ENCODE peak calls at places on chromosomes 12 and 14, in four cellular contexts. One of them, this sample, is unnamed.

GRCh38 chr12:59191372-59191771 is 271.1 kb upstream of the LRIG3 start:
- DNase-seq in activated CD4-positive, CD25-positive, alpha-beta regulatory T cell: no peak
- DNase-seq in neural progenitor cell: no peak
- DNase-seq in 8988T: no peak
- DNase-seq in this sample: no peak

GRCh38 chr12:58812229-58812628 is 108.1 kb downstream of the LRIG3 start:
- DNase-seq in activated CD4-positive, CD25-positive, alpha-beta regulatory T cell: no peak
- DNase-seq in neural progenitor cell: no peak
- DNase-seq in 8988T: no peak
- DNase-seq in this sample: no peak

GRCh38 chr14:58607571-58608317 is 30.0 kb upstream of the DACT1 start:
- DNase-seq in 8988T: no peak
- DNase-seq in activated CD4-positive, CD25-positive, alpha-beta regulatory T cell: no peak
- DNase-seq in neural progenitor cell: no peak
- DNase-seq in this sample: no peak

GRCh38 chr12:57222286-57223190 is 5.9 kb downstream of the NXPH4 start:
- DNase-seq in 8988T: no peak
- DNase-seq in neural progenitor cell: no peak
- DNase-seq in activated CD4-positive, CD25-positive, alpha-beta regulatory T cell: no peak
- DNase-seq in this sample: no peak

GRCh38 chr12:123064885-123065619 is 84.6 kb downstream of the ARL6IP4 start:
- DNase-seq in activated CD4-positive, CD25-positive, alpha-beta regulatory T cell: no peak
- DNase-seq in neural progenitor cell: no peak
- DNase-seq in 8988T: no peak
- DNase-seq in this sample: no peak

GRCh38 chr14:103871596-103872480 is 24.5 kb upstream of the PPP1R13B start:
- DNase-seq in neural progenitor cell: peak; percentile 72
- DNase-seq in activated CD4-positive, CD25-positive, alpha-beta regulatory T cell: peak; percentile 47
- DNase-seq in 8988T: no peak
- DNase-seq in this sample: peak; percentile 52

GRCh38 chr14:40119321-40119720 is 687.1 kb upstream of the FBXO33 start:
- DNase-seq in 8988T: no peak
- DNase-seq in neural progenitor cell: no peak
- DNase-seq in activated CD4-positive, CD25-positive, alpha-beta regulatory T cell: no peak
- DNase-seq in this sample: no peak

GRCh38 chr14:55355922-55356321 is 55.7 kb downstream of the ATG14 start:
- DNase-seq in activated CD4-positive, CD25-positive, alpha-beta regulatory T cell: no peak
- DNase-seq in neural progenitor cell: no peak
- DNase-seq in 8988T: no peak
- DNase-seq in this sample: no peak

GRCh38 chr12:120833849-120834248 is 70.3 kb downstream of the SPPL3 start:
- DNase-seq in activated CD4-positive, CD25-positive, alpha-beta regulatory T cell: no peak
- DNase-seq in 8988T: no peak
- DNase-seq in neural progenitor cell: no peak
- DNase-seq in this sample: no peak

GRCh38 chr14:70648374-70648773 is 6.7 kb downstream of the TTC9 start:
- DNase-seq in activated CD4-positive, CD25-positive, alpha-beta regulatory T cell: no peak
- DNase-seq in 8988T: no peak
- DNase-seq in neural progenitor cell: no peak
- DNase-seq in this sample: no peak

GRCh38 chr12:115569694-115570093 is 707.8 kb downstream of the MED13L start:
- DNase-seq in neural progenitor cell: peak; percentile 68
- DNase-seq in 8988T: no peak
- DNase-seq in activated CD4-positive, CD25-positive, alpha-beta regulatory T cell: no peak
- DNase-seq in this sample: no peak

GRCh38 chr14:104395276-104395675 is 184.3 kb upstream of the C14orf180 start:
- DNase-seq in activated CD4-positive, CD25-positive, alpha-beta regulatory T cell: no peak
- DNase-seq in neural progenitor cell: no peak
- DNase-seq in 8988T: no peak
- DNase-seq in this sample: no peak

GRCh38 chr14:102279688-102280348 is 25.1 kb downstream of the MOK start:
- DNase-seq in neural progenitor cell: peak; percentile 2
- DNase-seq in activated CD4-positive, CD25-positive, alpha-beta regulatory T cell: no peak
- DNase-seq in 8988T: peak; percentile 53
- DNase-seq in this sample: no peak

GRCh38 chr12:106753526-106753925 is 21.0 kb upstream of the RIC8B start:
- DNase-seq in 8988T: no peak
- DNase-seq in activated CD4-positive, CD25-positive, alpha-beta regulatory T cell: no peak
- DNase-seq in neural progenitor cell: no peak
- DNase-seq in this sample: peak; percentile 16

GRCh38 chr14:104876251-104876699 is 11.2 kb downstream of the CEP170B start:
- DNase-seq in neural progenitor cell: peak; percentile 40
- DNase-seq in activated CD4-positive, CD25-positive, alpha-beta regulatory T cell: peak; percentile 25
- DNase-seq in 8988T: no peak
- DNase-seq in this sample: no peak

GRCh38 chr14:104743461-104744380 is 9.2 kb upstream of the SIVA1 start:
- DNase-seq in 8988T: no peak
- DNase-seq in activated CD4-positive, CD25-positive, alpha-beta regulatory T cell: no peak
- DNase-seq in neural progenitor cell: no peak
- DNase-seq in this sample: no peak

GRCh38 chr12:79275631-79276030 is 411.1 kb downstream of the SYT1 start:
- DNase-seq in neural progenitor cell: no peak
- DNase-seq in 8988T: no peak
- DNase-seq in activated CD4-positive, CD25-positive, alpha-beta regulatory T cell: no peak
- DNase-seq in this sample: no peak

GRCh38 chr14:52686176-52686575 is 9.2 kb downstream of the ERO1A start:
- DNase-seq in activated CD4-positive, CD25-positive, alpha-beta regulatory T cell: no peak
- DNase-seq in 8988T: no peak
- DNase-seq in neural progenitor cell: no peak
- DNase-seq in this sample: no peak

GRCh38 chr12:1703771-1704170 is 12.9 kb downstream of the ADIPOR2 start:
- DNase-seq in activated CD4-positive, CD25-positive, alpha-beta regulatory T cell: no peak
- DNase-seq in neural progenitor cell: no peak
- DNase-seq in 8988T: no peak
- DNase-seq in this sample: no peak

GRCh38 chr12:11758087-11758837 is 108.8 kb downstream of the ETV6 start:
- DNase-seq in activated CD4-positive, CD25-positive, alpha-beta regulatory T cell: no peak
- DNase-seq in neural progenitor cell: no peak
- DNase-seq in 8988T: no peak
- DNase-seq in this sample: no peak

GRCh38 chr14:102583726-102584125 is 8.7 kb upstream of the RCOR1 start:
- DNase-seq in neural progenitor cell: no peak
- DNase-seq in activated CD4-positive, CD25-positive, alpha-beta regulatory T cell: no peak
- DNase-seq in 8988T: no peak
- DNase-seq in this sample: no peak

GRCh38 chr14:31263485-31264133 is 56.0 kb upstream of the HECTD1 start:
- DNase-seq in neural progenitor cell: no peak
- DNase-seq in 8988T: peak; percentile 28
- DNase-seq in activated CD4-positive, CD25-positive, alpha-beta regulatory T cell: no peak
- DNase-seq in this sample: no peak

GRCh38 chr12:123712780-123713319 is 697 bp downstream of the ATP6V0A2 start:
- DNase-seq in neural progenitor cell: no peak
- DNase-seq in activated CD4-positive, CD25-positive, alpha-beta regulatory T cell: no peak
- DNase-seq in 8988T: no peak
- DNase-seq in this sample: no peak

GRCh38 chr12:75855360-75855759 is 176.2 kb downstream of the PHLDA1 start:
- DNase-seq in neural progenitor cell: no peak
- DNase-seq in activated CD4-positive, CD25-positive, alpha-beta regulatory T cell: no peak
- DNase-seq in 8988T: no peak
- DNase-seq in this sample: no peak

GRCh38 chr14:23275412-23275811 is 10.5 kb downstream of the HOMEZ start:
- DNase-seq in 8988T: no peak
- DNase-seq in activated CD4-positive, CD25-positive, alpha-beta regulatory T cell: no peak
- DNase-seq in neural progenitor cell: no peak
- DNase-seq in this sample: no peak

GRCh38 chr14:42428996-42429395 is 822.3 kb downstream of the LRFN5 start:
- DNase-seq in 8988T: no peak
- DNase-seq in neural progenitor cell: no peak
- DNase-seq in activated CD4-positive, CD25-positive, alpha-beta regulatory T cell: no peak
- DNase-seq in this sample: no peak

GRCh38 chr12:93145086-93145485 is 216.0 kb upstream of the EEA1 start:
- DNase-seq in 8988T: no peak
- DNase-seq in activated CD4-positive, CD25-positive, alpha-beta regulatory T cell: no peak
- DNase-seq in neural progenitor cell: no peak
- DNase-seq in this sample: no peak

GRCh38 chr12:4915752-4916151 is 6.0 kb downstream of the KCNA1 start:
- DNase-seq in activated CD4-positive, CD25-positive, alpha-beta regulatory T cell: no peak
- DNase-seq in neural progenitor cell: no peak
- DNase-seq in 8988T: no peak
- DNase-seq in this sample: no peak

GRCh38 chr12:113040722-113041168 is 15.8 kb upstream of the DTX1 start:
- DNase-seq in 8988T: no peak
- DNase-seq in activated CD4-positive, CD25-positive, alpha-beta regulatory T cell: no peak
- DNase-seq in neural progenitor cell: no peak
- DNase-seq in this sample: no peak

GRCh38 chr14:65927871-65928270 is 515.3 kb downstream of the FUT8 start:
- DNase-seq in neural progenitor cell: peak; percentile 34
- DNase-seq in 8988T: no peak
- DNase-seq in activated CD4-positive, CD25-positive, alpha-beta regulatory T cell: peak; percentile 27
- DNase-seq in this sample: peak; percentile 56

GRCh38 chr12:122527478-122527944 is 462 bp downstream of the KNTC1 start:
- DNase-seq in neural progenitor cell: peak; percentile 51
- DNase-seq in 8988T: no peak
- DNase-seq in activated CD4-positive, CD25-positive, alpha-beta regulatory T cell: no peak
- DNase-seq in this sample: no peak

GRCh38 chr14:76309572-76310551 is 66.1 kb upstream of the ESRRB start:
- DNase-seq in 8988T: no peak
- DNase-seq in activated CD4-positive, CD25-positive, alpha-beta regulatory T cell: no peak
- DNase-seq in neural progenitor cell: peak; percentile 46
- DNase-seq in this sample: no peak

GRCh38 chr14:101119830-101120571 is 216.5 kb upstream of the RTL1 start:
- DNase-seq in neural progenitor cell: peak; percentile 42
- DNase-seq in activated CD4-positive, CD25-positive, alpha-beta regulatory T cell: no peak
- DNase-seq in 8988T: no peak
- DNase-seq in this sample: no peak

GRCh38 chr12:101828463-101829196 is 2.1 kb downstream of the GNPTAB start:
- DNase-seq in 8988T: no peak
- DNase-seq in neural progenitor cell: no peak
- DNase-seq in activated CD4-positive, CD25-positive, alpha-beta regulatory T cell: no peak
- DNase-seq in this sample: no peak

GRCh38 chr12:118136559-118137003 is 657 bp downstream of the PEBP1 start:
- DNase-seq in neural progenitor cell: peak; percentile 68
- DNase-seq in 8988T: no peak
- DNase-seq in activated CD4-positive, CD25-positive, alpha-beta regulatory T cell: peak; percentile 13
- DNase-seq in this sample: peak; percentile 18

This sample was measured in central memory CD8-positive, alpha-beta T cell.